ENCODE peak calls at places on chromosomes 1 and 21, in nine cellular contexts. Z is WERI-Rb-1; C is K562; Q is GM23338; O is CD4-positive, alpha-beta memory T cell; D is small intestine; N is body of pancreas; E is fibroblast of lung; K is brain microvascular endothelial cell. J is an unnamed sample.

GRCh38 chr1:232177438-232177837 is 452.5 kb downstream of the SIPA1L2 start:
- DNase-seq in Z (no peak), C (no peak), Q (no peak), O (no peak), D (no peak), N (no peak), E (no peak), K (no peak), J (no peak)

GRCh38 chr1:58620259-58620658 is 43.2 kb upstream of the TACSTD2 start:
- DNase-seq in Z (peak; percentile 17), C (no peak), Q (peak; percentile 45), O (no peak), D (peak; percentile 29), N (peak; percentile 80), E (no peak), K (no peak), J (peak; percentile 65)

GRCh38 chr1:166133276-166133841 is 33.4 kb downstream of the FAM78B start:
- DNase-seq in Z (peak; percentile 22), C (peak; percentile 32), Q (peak; percentile 52), O (no peak), D (peak; percentile 55), N (no peak), E (no peak), K (no peak), J (no peak)

GRCh38 chr21:42980959-42981523 is 6.7 kb downstream of the PKNOX1 start:
- DNase-seq in Z (peak; percentile 41), C (no peak), Q (no peak), O (no peak), D (no peak), N (no peak), E (no peak), K (no peak), J (no peak)

GRCh38 chr1:186002426-186002825 is 268.2 kb downstream of the HMCN1 start:
- DNase-seq in Z (no peak), C (no peak), Q (no peak), O (no peak), D (no peak), N (no peak), E (no peak), K (peak; percentile 25), J (no peak)

GRCh38 chr1:95098196-95098595 is 19.0 kb upstream of the TLCD4 start:
- DNase-seq in Z (no peak), C (no peak), Q (no peak), O (no peak), D (no peak), N (no peak), E (peak; percentile 56), K (no peak), J (no peak)

GRCh38 chr1:27741124-27741523 is 15.4 kb downstream of the FAM76A start:
- DNase-seq in Z (no peak), C (no peak), Q (no peak), O (no peak), D (peak; percentile 81), N (no peak), E (no peak), K (no peak), J (no peak)

GRCh38 chr1:209620484-209620879 is 31.7 kb downstream of the LAMB3 start:
- DNase-seq in Z (no peak), C (no peak), Q (no peak), O (no peak), D (peak; percentile 23), N (no peak), E (peak; percentile 25), K (no peak), J (no peak)

GRCh38 chr1:51514733-51515132 is 4.3 kb downstream of the EPS15 start:
- DNase-seq in Z (no peak), C (no peak), Q (no peak), O (no peak), D (peak; percentile 12), N (no peak), E (no peak), K (no peak), J (no peak)

GRCh38 chr1:103788377-103788776 is 38.7 kb downstream of the AMY1C start:
- DNase-seq in Z (no peak), C (no peak), Q (peak; percentile 34), O (no peak), D (no peak), N (no peak), E (peak; percentile 1), K (no peak), J (no peak)

GRCh38 chr1:198241553-198241952 is 84.8 kb downstream of the NEK7 start:
- DNase-seq in Z (no peak), C (no peak), Q (no peak), O (no peak), D (no peak), N (no peak), E (no peak), K (no peak), J (no peak)

GRCh38 chr1:51575406-51576084 is 41.3 kb upstream of the OSBPL9 start:
- DNase-seq in Z (no peak), C (peak; percentile 29), Q (no peak), O (no peak), D (no peak), N (no peak), E (peak; percentile 57), K (peak; percentile 61), J (no peak)

GRCh38 chr1:56617141-56617540 is 28.0 kb upstream of the PRKAA2 start:
- DNase-seq in Z (no peak), C (no peak), Q (no peak), O (no peak), D (no peak), N (no peak), E (peak; percentile 35), K (peak; percentile 27), J (peak; percentile 39)

GRCh38 chr1:206683313-206683712 is 1.4 kb upstream of the MAPKAPK2 start:
- DNase-seq in Z (no peak), C (no peak), Q (no peak), O (no peak), D (no peak), N (no peak), E (no peak), K (no peak), J (no peak)

GRCh38 chr1:38558055-38558454 is 301.5 kb downstream of the RRAGC start:
- DNase-seq in Z (no peak), C (no peak), Q (peak; percentile 63), O (no peak), D (no peak), N (no peak), E (no peak), K (no peak), J (no peak)

GRCh38 chr1:53069265-53069662 is 7.3 kb downstream of the PODN start:
- DNase-seq in Z (no peak), C (no peak), Q (no peak), O (no peak), D (no peak), N (no peak), E (no peak), K (no peak), J (no peak)

DNA sequence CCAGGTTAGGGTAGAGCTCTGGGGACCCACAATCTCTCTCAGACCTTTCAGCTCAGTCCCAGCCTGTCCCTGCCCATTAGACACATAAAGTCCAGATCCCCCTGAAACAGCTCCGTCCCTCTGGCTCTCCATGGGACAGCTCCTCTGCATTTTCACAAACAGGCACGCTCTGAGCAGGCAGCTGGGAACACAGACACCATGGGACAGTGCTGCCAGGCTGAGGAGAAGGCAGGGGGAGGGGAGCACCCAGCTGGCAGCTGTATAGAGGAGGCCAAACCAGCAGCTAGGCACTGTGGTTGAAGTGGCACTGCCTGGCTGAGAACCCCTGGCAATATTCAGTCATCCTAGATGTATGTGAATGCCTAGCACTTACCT is 2.0 kb downstream of the TMEM63A start:
- DNase-seq in Z (no peak), C (no peak), Q (no peak), O (no peak), D (peak; percentile 38), N (no peak), E (no peak), K (no peak), J (no peak)
- H3K27ac ChIP-seq in Z (no peak overlapping the region), C (no peak overlapping the region), Q (no peak overlapping the region), O (peak overlapping the region; percentile 84), D (peak overlapping the region; percentile 97), N (peak overlapping the region; percentile 96), E (no peak overlapping the region), K (no peak overlapping the region), J (peak overlapping the region; percentile 79)

GRCh38 chr1:201460783-201461182 is 8.2 kb downstream of the PHLDA3 start:
- DNase-seq in Z (no peak), C (no peak), Q (no peak), O (no peak), D (no peak), N (no peak), E (no peak), K (no peak), J (no peak)
- H3K27ac ChIP-seq in Z (no peak overlapping the region), C (no peak overlapping the region), Q (no peak overlapping the region), O (no peak overlapping the region), D (no peak overlapping the region), N (peak overlapping the region; percentile 61), E (peak overlapping the region; percentile 3), K (peak overlapping the region; percentile 99), J (peak overlapping the region; percentile 100)

DNA sequence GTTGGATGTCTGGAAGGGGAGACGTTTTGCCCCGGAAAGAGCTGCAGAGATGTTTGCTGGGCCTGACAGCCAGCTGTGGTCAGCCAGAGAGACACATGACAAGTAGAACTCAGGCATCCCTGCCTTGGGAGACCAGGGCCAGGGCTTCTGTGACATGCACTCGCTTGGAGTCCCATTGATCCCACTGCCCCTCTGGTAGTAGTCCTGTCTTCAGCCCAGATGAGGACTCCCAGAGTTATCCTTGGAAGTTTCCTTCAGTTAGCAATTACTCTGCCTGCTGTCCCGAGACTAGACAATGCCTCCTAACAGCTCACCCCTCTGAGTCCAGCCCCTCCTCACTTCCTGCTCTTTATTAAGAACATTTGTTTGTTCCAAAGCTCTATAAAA is 94.0 kb downstream of the KCNK1 start:
- DNase-seq in Z (no peak), C (no peak), Q (no peak), O (no peak), D (no peak), N (no peak), E (no peak), K (no peak), J (no peak)
- H3K27ac ChIP-seq in Z (no peak overlapping the region), C (peak overlapping the region; percentile 73), Q (no peak overlapping the region), O (no peak overlapping the region), D (peak overlapping the region; percentile 88), N (peak overlapping the region; percentile 61), E (no peak overlapping the region), K (no peak overlapping the region), J (peak overlapping the region; percentile 65)

GRCh38 chr1:156419863-156420208 is 50.8 kb downstream of the RHBG start:
- DNase-seq in Z (peak; percentile 63), C (peak; percentile 55), Q (peak; percentile 77), O (no peak), D (no peak), N (no peak), E (no peak), K (no peak), J (no peak)

GRCh38 chr1:156414440-156415064 is 45.5 kb downstream of the RHBG start:
- DNase-seq in Z (no peak), C (peak; percentile 48), Q (peak; percentile 80), O (no peak), D (no peak), N (no peak), E (no peak), K (no peak), J (no peak)

GRCh38 chr1:156417700-156418015 is 48.6 kb downstream of the RHBG start:
- DNase-seq in Z (no peak), C (no peak), Q (no peak), O (no peak), D (no peak), N (no peak), E (no peak), K (no peak), J (no peak)

GRCh38 chr1:156420209-156421061 is 51.4 kb downstream of the RHBG start:
- DNase-seq in Z (no peak), C (no peak), Q (peak; percentile 70), O (peak; percentile 70), D (peak; percentile 16), N (no peak), E (no peak), K (no peak), J (no peak)

GRCh38 chr1:156416993-156417699 is 48.1 kb downstream of the RHBG start:
- DNase-seq in Z (no peak), C (no peak), Q (no peak), O (no peak), D (no peak), N (no peak), E (no peak), K (no peak), J (no peak)
- H3K27ac ChIP-seq in Z (no peak overlapping the region), C (no peak overlapping the region), Q (no peak overlapping the region), O (no peak overlapping the region), D (no peak overlapping the region), N (no peak overlapping the region), E (no peak overlapping the region), K (no peak overlapping the region), J (no peak overlapping the region)